ENCODE peak calls at places on chromosome 3, in eight cellular contexts. U is neural progenitor cell, G is GM23338, W is OCI-LY7, O is SK-N-SH, Y is MM.1S, M is hepatocyte, B is HCT116. A is an unnamed sample.

GRCh38 chr3:52770581-52771333 is at the start of gene NEK4:
- DNase-seq in B (peak), G (peak), W (peak), Y (peak), M (peak), U (peak), O (peak), A (peak)

GRCh38 chr3:29275309-29275708 is 5.6 kb upstream of the RBMS3 start:
- DNase-seq in B (no peak), W (no peak), O (no peak), G (no peak), U (no peak), Y (no peak), M (no peak), A (no peak)

GRCh38 chr3:157086775-157087174 is 73.2 kb downstream of the CCNL1 start:
- DNase-seq in G (no peak), B (no peak), W (no peak), M (no peak), Y (no peak), O (no peak), U (no peak), A (no peak)

GRCh38 chr3:70392227-70392626 is 79.8 kb upstream of the MDFIC2 start:
- DNase-seq in U (peak), M (no peak), W (no peak), O (no peak), Y (no peak), G (peak), B (no peak), A (no peak)

GRCh38 chr3:175932586-175932985 is 1073.5 kb downstream of the NAALADL2 start:
- DNase-seq in O (no peak), B (no peak), M (no peak), Y (no peak), W (no peak), G (no peak), U (no peak), A (peak)

GRCh38 chr3:134075568-134075825 is 45.8 kb upstream of the SLCO2A1 start:
- DNase-seq in Y (no peak), U (no peak), M (no peak), G (no peak), B (no peak), O (no peak), W (no peak), A (no peak)

GRCh38 chr3:134034005-134034785 is 4.5 kb upstream of the SLCO2A1 start:
- DNase-seq in Y (no peak), M (no peak), W (no peak), B (no peak), O (no peak), U (no peak), G (no peak), A (no peak)

GRCh38 chr3:176939022-176939817 is 258.1 kb downstream of the TBL1XR1 start:
- DNase-seq in B (peak), G (peak), O (peak), U (peak), W (peak), M (peak), Y (peak), A (peak)

GRCh38 chr3:141360888-141361598 is 7.3 kb upstream of the ZBTB38 start:
- DNase-seq in M (peak), O (peak), U (peak), W (peak), B (peak), G (peak), Y (peak), A (peak)

GRCh38 chr3:126351086-126351770 is 6.0 kb downstream of the KLF15 start:
- DNase-seq in U (no peak), B (no peak), Y (peak), G (no peak), M (no peak), O (no peak), W (no peak), A (no peak)

GRCh38 chr3:150348500-150348899 is 59.6 kb upstream of the TSC22D2 start:
- DNase-seq in B (peak), G (no peak), W (no peak), O (no peak), M (peak), Y (no peak), U (no peak), A (peak)

GRCh38 chr3:64732570-64732969 is 44.8 kb upstream of the ADAMTS9 start:
- DNase-seq in O (no peak), Y (no peak), W (no peak), B (no peak), M (no peak), G (no peak), U (no peak), A (no peak)

GRCh38 chr3:185187391-185187790 is 34.5 kb upstream of the C3orf70 start:
- DNase-seq in Y (no peak), G (no peak), B (no peak), M (no peak), W (no peak), U (no peak), O (no peak), A (no peak)

GRCh38 chr3:47414161-47414564 is 33.3 kb downstream of the PTPN23 start:
- DNase-seq in O (no peak), U (no peak), G (no peak), Y (no peak), W (no peak), B (no peak), M (no peak), A (no peak)
- TF ChIP-seq EZH2phosphoT487 in O (no peak), U (no peak), G (no peak), Y (no peak), W (no peak), B (no peak), M (no peak), A (no peak)

GRCh38 chr3:142849148-142849547 is 39.7 kb downstream of the PCOLCE2 start:
- DNase-seq in U (no peak), Y (no peak), W (no peak), O (no peak), G (no peak), B (no peak), M (no peak), A (peak)

GRCh38 chr3:142844339-142844977 is 44.4 kb downstream of the PCOLCE2 start:
- DNase-seq in W (peak), M (peak), Y (peak), O (peak), U (peak), B (peak), G (peak), A (peak)

GRCh38 chr3:142850395-142851023 is 38.4 kb downstream of the PCOLCE2 start:
- DNase-seq in G (no peak), M (peak), B (peak), Y (no peak), W (no peak), U (no peak), O (no peak), A (peak)

GRCh38 chr3:142852009-142852408 is 36.9 kb downstream of the PCOLCE2 start:
- DNase-seq in W (no peak), M (no peak), B (no peak), O (no peak), U (no peak), Y (no peak), G (no peak), A (peak)

DNA sequence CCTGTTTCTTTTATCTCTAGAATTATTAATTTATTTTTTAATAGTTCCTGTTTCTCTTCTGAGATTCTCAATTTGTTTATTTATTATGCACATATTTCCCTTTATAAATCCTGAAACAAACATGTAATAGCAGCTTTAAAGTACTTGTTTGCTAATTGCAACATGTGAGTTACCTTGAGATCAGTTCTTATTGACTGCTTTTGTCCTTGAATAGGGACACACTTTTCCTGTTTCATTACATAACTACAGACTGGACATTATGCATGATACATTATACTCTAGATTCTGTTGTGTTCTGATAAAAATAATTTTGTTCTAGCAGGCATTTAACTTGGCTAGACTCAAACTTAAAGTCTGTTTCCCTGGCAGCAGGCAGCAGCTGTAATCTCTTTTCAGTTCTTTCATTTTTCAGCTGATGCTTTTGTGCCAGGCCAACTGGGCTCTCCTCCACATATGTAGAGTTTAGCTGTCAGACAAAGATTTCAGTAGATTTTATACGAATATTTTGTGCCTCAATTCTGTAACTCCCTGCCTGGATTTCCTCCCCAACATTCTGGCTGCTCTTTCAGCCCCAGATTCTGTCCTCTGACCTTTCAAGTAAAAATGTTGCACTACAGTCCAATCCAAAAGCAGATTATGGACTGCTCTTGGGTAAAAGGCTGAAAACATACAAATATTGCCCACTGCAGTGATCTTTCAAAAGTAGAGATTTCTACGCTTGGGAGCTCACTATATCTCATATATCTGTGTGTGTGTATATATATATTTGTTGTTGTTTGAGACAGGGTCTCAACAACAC is 41.9 kb downstream of the PCOLCE2 start:
- DNase-seq in B (no peak), U (no peak), M (no peak), Y (no peak), O (no peak), W (no peak), G (no peak), A (no peak)
- TF ChIP-seq EZH2phosphoT487 in B (no peak), U (no peak), M (no peak), Y (no peak), O (no peak), W (no peak), G (no peak), A (no peak)

GRCh38 chr3:152968388-152969024 is 133.6 kb downstream of the P2RY1 start:
- DNase-seq in U (no peak), O (no peak), Y (no peak), G (no peak), B (no peak), M (no peak), W (no peak), A (peak)

GRCh38 chr3:152970851-152971250 is 135.9 kb downstream of the P2RY1 start:
- DNase-seq in W (no peak), G (no peak), U (no peak), O (no peak), Y (no peak), B (no peak), M (no peak), A (no peak)

GRCh38 chr3:152971880-152972279 is 136.9 kb downstream of the P2RY1 start:
- DNase-seq in O (no peak), M (no peak), G (no peak), B (no peak), U (no peak), Y (no peak), W (no peak), A (peak)

GRCh38 chr3:152973575-152973974 is 138.6 kb downstream of the P2RY1 start:
- DNase-seq in B (no peak), G (no peak), O (no peak), U (no peak), Y (no peak), M (no peak), W (no peak), A (peak)

DNA sequence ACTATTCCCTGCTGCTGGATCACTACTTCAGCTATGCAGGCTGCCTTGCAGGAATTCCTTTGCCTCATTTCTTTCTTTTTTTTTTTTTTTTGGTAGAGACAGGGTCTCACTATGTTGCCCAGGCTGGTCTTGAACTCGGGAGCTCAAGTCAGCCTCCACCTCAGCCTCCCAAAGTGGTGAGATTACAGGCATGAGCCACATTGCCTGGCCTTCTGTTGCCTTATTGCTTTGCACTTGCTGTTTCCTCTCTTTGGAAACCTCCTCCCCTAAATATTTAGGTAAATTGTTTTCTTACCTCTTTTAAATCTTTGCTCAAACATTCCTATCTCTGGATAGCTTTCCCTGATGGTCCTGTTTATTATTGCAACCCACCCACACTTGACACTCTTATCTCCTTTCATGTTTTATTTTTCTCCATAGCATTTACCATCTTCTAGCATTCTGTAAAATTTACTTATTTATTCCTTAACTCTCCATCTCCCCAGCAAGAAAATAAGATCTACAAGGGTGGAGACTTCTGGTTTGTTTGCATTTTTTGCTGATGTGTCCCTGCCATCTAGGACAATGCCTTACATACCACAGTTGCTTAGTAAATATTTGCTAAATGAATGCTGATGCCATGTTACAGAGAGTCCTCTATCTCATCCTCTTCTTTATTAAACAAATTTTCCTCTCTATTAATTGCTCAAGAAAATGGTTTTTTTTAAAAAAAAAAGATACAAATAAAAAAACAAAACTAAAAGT is 134.8 kb downstream of the P2RY1 start:
- DNase-seq in Y (no peak), W (no peak), O (no peak), M (no peak), U (no peak), B (no peak), G (peak), A (peak)
- TF ChIP-seq EZH2phosphoT487 in Y (no peak), W (no peak), O (no peak), M (no peak), U (no peak), B (no peak), G (no peak), A (no peak)

GRCh38 chr3:108503722-108504121 is 6.7 kb downstream of the MYH15 start:
- DNase-seq in W (no peak), B (no peak), U (no peak), G (no peak), M (no peak), O (no peak), Y (no peak), A (no peak)

GRCh38 chr3:108501538-108501937 is 8.9 kb downstream of the MYH15 start:
- DNase-seq in B (no peak), U (no peak), O (no peak), M (no peak), W (no peak), G (no peak), Y (no peak), A (peak)

GRCh38 chr3:108497271-108497670 is 13.1 kb downstream of the MYH15 start:
- DNase-seq in Y (no peak), O (no peak), M (no peak), W (no peak), U (no peak), G (no peak), B (no peak), A (no peak)

GRCh38 chr3:108495717-108496116 is 14.7 kb downstream of the MYH15 start:
- DNase-seq in Y (no peak), G (no peak), O (no peak), U (no peak), W (no peak), B (no peak), M (no peak), A (no peak)

GRCh38 chr3:108500728-108501127 is 9.7 kb downstream of the MYH15 start:
- DNase-seq in W (no peak), U (no peak), B (no peak), G (no peak), Y (no peak), M (no peak), O (no peak), A (peak)
- TF ChIP-seq EZH2phosphoT487 in W (no peak), U (no peak), B (no peak), G (no peak), Y (no peak), M (no peak), O (no peak), A (no peak)

GRCh38 chr3:190096345-190096744 is 24.4 kb downstream of the P3H2 start:
- DNase-seq in Y (no peak), U (no peak), M (no peak), B (no peak), O (no peak), G (no peak), W (no peak), A (no peak)

GRCh38 chr3:190089711-190090110 is 31.0 kb downstream of the P3H2 start:
- DNase-seq in W (no peak), Y (no peak), M (no peak), B (no peak), U (no peak), O (no peak), G (no peak), A (peak)

GRCh38 chr3:190088890-190089289 is 31.8 kb downstream of the P3H2 start:
- DNase-seq in Y (no peak), M (no peak), W (no peak), G (no peak), O (no peak), B (no peak), U (no peak), A (no peak)

GRCh38 chr3:190094201-190094718 is 26.4 kb downstream of the P3H2 start:
- DNase-seq in O (no peak), B (no peak), U (no peak), M (no peak), G (no peak), Y (no peak), W (no peak), A (no peak)

DNA sequence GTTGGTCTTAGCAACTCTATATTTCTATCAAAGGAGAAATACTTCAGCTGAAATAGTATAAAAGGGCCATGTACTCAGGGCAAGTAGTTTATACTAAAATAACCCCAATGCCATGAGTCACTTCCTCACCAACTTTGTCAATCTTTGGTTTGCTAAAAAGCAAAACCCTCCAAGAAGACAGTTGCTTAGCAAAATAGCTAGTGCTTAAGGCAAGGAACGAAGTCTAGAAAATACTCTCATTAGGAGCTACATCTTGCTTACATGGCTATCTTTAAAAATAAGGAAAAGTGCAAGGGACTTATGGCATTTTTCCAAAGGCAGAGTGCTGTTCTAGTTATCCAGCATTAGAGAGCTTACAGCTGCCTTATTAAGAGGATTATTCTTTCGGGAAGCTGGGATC is 28.4 kb downstream of the P3H2 start:
- DNase-seq in B (no peak), W (no peak), M (peak), G (no peak), O (no peak), U (peak), Y (no peak), A (peak)
- TF ChIP-seq EZH2phosphoT487 in B (no peak), W (no peak), M (no peak), G (no peak), O (no peak), U (no peak), Y (no peak), A (no peak)

GRCh38 chr3:48026098-48026497 is 9.9 kb upstream of the MAP4 start:
- DNase-seq in M (no peak), U (no peak), B (no peak), O (no peak), W (no peak), Y (no peak), G (no peak), A (no peak)
- TF ChIP-seq EZH2phosphoT487 in M (no peak), U (no peak), B (no peak), O (no peak), W (no peak), Y (no peak), G (no peak), A (no peak)

GRCh38 chr3:143099213-143099612 is 20.4 kb upstream of the CHST2 start:
- DNase-seq in G (no peak), B (no peak), Y (no peak), M (no peak), W (no peak), U (no peak), O (no peak), A (no peak)
- TF ChIP-seq EZH2phosphoT487 in G (no peak), B (no peak), Y (no peak), M (no peak), W (no peak), U (no peak), O (no peak), A (no peak)

A was measured in PC-3.